ENCODE peak calls at places on chromosomes 7 and 10, in ten cellular contexts. One of them, this sample, is unnamed.

GRCh38 chr10:125606406-125606805 is 76.6 kb downstream of the TEX36 start:
- DNase-seq in stomach: no peak
- DNase-seq in cardiac fibroblast: no peak
- DNase-seq in GM06990: no peak
- DNase-seq in AG09309: no peak
- DNase-seq in neural crest cell: no peak
- DNase-seq in nephron progenitor cell: no peak
- DNase-seq in lower leg skin: no peak
- DNase-seq in pancreas: no peak
- DNase-seq in fibroblast of pulmonary artery: peak
- DNase-seq in this sample: no peak

GRCh38 chr10:99394761-99395386 is 35.5 kb downstream of the GOT1 start:
- DNase-seq in stomach: no peak
- DNase-seq in cardiac fibroblast: no peak
- DNase-seq in GM06990: no peak
- DNase-seq in AG09309: no peak
- DNase-seq in neural crest cell: no peak
- DNase-seq in nephron progenitor cell: no peak
- DNase-seq in lower leg skin: no peak
- DNase-seq in pancreas: no peak
- DNase-seq in fibroblast of pulmonary artery: no peak
- DNase-seq in this sample: no peak

GRCh38 chr7:150983893-150984368 is 5.8 kb upstream of the KCNH2 start:
- DNase-seq in stomach: no peak
- DNase-seq in cardiac fibroblast: peak
- DNase-seq in GM06990: no peak
- DNase-seq in AG09309: no peak
- DNase-seq in neural crest cell: no peak
- DNase-seq in nephron progenitor cell: peak
- DNase-seq in lower leg skin: no peak
- DNase-seq in pancreas: no peak
- DNase-seq in fibroblast of pulmonary artery: peak
- DNase-seq in this sample: peak

GRCh38 chr10:57973451-57973850 is 294.2 kb downstream of the IPMK start:
- DNase-seq in stomach: no peak
- DNase-seq in cardiac fibroblast: no peak
- DNase-seq in GM06990: no peak
- DNase-seq in AG09309: no peak
- DNase-seq in neural crest cell: no peak
- DNase-seq in nephron progenitor cell: no peak
- DNase-seq in lower leg skin: no peak
- DNase-seq in pancreas: no peak
- DNase-seq in fibroblast of pulmonary artery: no peak
- DNase-seq in this sample: no peak

GRCh38 chr7:131383417-131383816 is 55.7 kb downstream of the MKLN1 start:
- DNase-seq in stomach: no peak
- DNase-seq in cardiac fibroblast: peak
- DNase-seq in GM06990: no peak
- DNase-seq in AG09309: peak
- DNase-seq in neural crest cell: no peak
- DNase-seq in nephron progenitor cell: no peak
- DNase-seq in lower leg skin: no peak
- DNase-seq in pancreas: no peak
- DNase-seq in fibroblast of pulmonary artery: peak
- DNase-seq in this sample: peak

GRCh38 chr7:134890246-134891240 is 95.8 kb upstream of the AGBL3 start:
- DNase-seq in stomach: no peak
- DNase-seq in cardiac fibroblast: peak
- DNase-seq in GM06990: no peak
- DNase-seq in AG09309: no peak
- DNase-seq in neural crest cell: no peak
- DNase-seq in nephron progenitor cell: no peak
- DNase-seq in lower leg skin: no peak
- DNase-seq in pancreas: no peak
- DNase-seq in fibroblast of pulmonary artery: peak
- DNase-seq in this sample: no peak

GRCh38 chr10:57743711-57744110 is 524.0 kb downstream of the IPMK start:
- DNase-seq in stomach: no peak
- DNase-seq in cardiac fibroblast: no peak
- DNase-seq in GM06990: no peak
- DNase-seq in AG09309: no peak
- DNase-seq in neural crest cell: no peak
- DNase-seq in nephron progenitor cell: no peak
- DNase-seq in lower leg skin: no peak
- DNase-seq in pancreas: no peak
- DNase-seq in fibroblast of pulmonary artery: no peak
- DNase-seq in this sample: no peak

GRCh38 chr7:40057292-40057691 is 77.1 kb downstream of the MPLKIP start:
- DNase-seq in stomach: no peak
- DNase-seq in cardiac fibroblast: peak
- DNase-seq in GM06990: no peak
- DNase-seq in AG09309: no peak
- DNase-seq in neural crest cell: no peak
- DNase-seq in nephron progenitor cell: no peak
- DNase-seq in lower leg skin: no peak
- DNase-seq in pancreas: no peak
- DNase-seq in fibroblast of pulmonary artery: peak
- DNase-seq in this sample: no peak

GRCh38 chr10:120459185-120459584 is 2.2 kb downstream of the PLPP4 start:
- DNase-seq in stomach: no peak
- DNase-seq in cardiac fibroblast: no peak
- DNase-seq in GM06990: no peak
- DNase-seq in AG09309: no peak
- DNase-seq in neural crest cell: no peak
- DNase-seq in nephron progenitor cell: no peak
- DNase-seq in lower leg skin: no peak
- DNase-seq in pancreas: peak
- DNase-seq in fibroblast of pulmonary artery: no peak
- DNase-seq in this sample: no peak

GRCh38 chr10:75679546-75679945 is 248.1 kb downstream of the LRMDA start:
- DNase-seq in stomach: no peak
- DNase-seq in cardiac fibroblast: no peak
- DNase-seq in GM06990: no peak
- DNase-seq in AG09309: no peak
- DNase-seq in neural crest cell: no peak
- DNase-seq in nephron progenitor cell: no peak
- DNase-seq in lower leg skin: no peak
- DNase-seq in pancreas: no peak
- DNase-seq in fibroblast of pulmonary artery: no peak
- DNase-seq in this sample: no peak

GRCh38 chr7:139351027-139351426 is 8.7 kb upstream of the LUC7L2 start:
- DNase-seq in stomach: no peak
- DNase-seq in cardiac fibroblast: no peak
- DNase-seq in GM06990: no peak
- DNase-seq in AG09309: no peak
- DNase-seq in neural crest cell: no peak
- DNase-seq in nephron progenitor cell: no peak
- DNase-seq in lower leg skin: no peak
- DNase-seq in pancreas: no peak
- DNase-seq in fibroblast of pulmonary artery: no peak
- DNase-seq in this sample: no peak

GRCh38 chr10:116195583-116195982 is 77.4 kb downstream of the GFRA1 start:
- DNase-seq in stomach: no peak
- DNase-seq in cardiac fibroblast: no peak
- DNase-seq in GM06990: no peak
- DNase-seq in AG09309: no peak
- DNase-seq in neural crest cell: no peak
- DNase-seq in nephron progenitor cell: no peak
- DNase-seq in lower leg skin: no peak
- DNase-seq in pancreas: no peak
- DNase-seq in fibroblast of pulmonary artery: no peak
- DNase-seq in this sample: no peak

DNA sequence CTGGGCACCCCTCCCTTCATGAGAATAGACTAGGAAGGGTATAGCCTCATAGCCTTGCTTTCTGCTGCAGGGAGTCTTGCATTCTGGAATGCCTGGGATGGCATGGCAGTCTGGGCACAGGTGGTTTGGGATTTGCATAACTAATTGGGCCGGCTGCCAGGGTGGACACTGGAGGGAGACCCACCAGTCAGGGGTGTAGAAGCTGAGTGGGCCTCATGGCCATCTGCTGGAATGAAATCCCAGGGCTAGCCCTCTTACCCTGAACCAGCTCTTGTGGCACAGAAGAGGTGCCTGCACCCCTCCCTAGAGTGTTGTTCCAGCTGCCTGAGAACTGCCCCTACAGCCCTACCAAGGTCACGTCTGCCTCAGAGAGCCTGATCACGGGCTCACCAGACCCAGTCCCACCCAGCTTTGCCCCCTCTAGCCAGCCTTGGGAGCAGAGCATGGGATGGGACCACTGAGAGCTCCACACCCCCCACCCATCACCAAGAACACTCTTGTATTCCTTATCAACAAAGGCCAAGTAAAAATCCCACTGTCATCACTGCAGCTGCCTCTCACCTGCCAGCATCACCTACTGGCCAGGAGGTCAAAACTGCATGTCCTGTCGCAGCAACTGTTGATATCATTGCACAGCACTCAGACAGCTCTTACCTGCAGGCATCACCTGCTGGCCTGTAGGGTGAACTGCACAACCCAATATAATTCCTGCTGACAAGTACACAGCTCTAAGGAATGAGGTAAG is 148.9 kb downstream of the ZEB1 start:
- DNase-seq in stomach: peak
- DNase-seq in cardiac fibroblast: peak
- DNase-seq in GM06990: no peak
- DNase-seq in AG09309: no peak
- DNase-seq in neural crest cell: no peak
- DNase-seq in nephron progenitor cell: no peak
- DNase-seq in lower leg skin: no peak
- DNase-seq in pancreas: peak
- DNase-seq in fibroblast of pulmonary artery: peak
- DNase-seq in this sample: peak
- TF ChIP-seq CTCF in stomach: no peak
- TF ChIP-seq CTCF in cardiac fibroblast: peak
- TF ChIP-seq CTCF in GM06990: peak
- TF ChIP-seq CTCF in AG09309: peak
- TF ChIP-seq CTCF in neural crest cell: peak
- TF ChIP-seq CTCF in nephron progenitor cell: no peak
- TF ChIP-seq CTCF in lower leg skin: no peak
- TF ChIP-seq CTCF in pancreas: no peak
- TF ChIP-seq CTCF in fibroblast of pulmonary artery: peak
- TF ChIP-seq CTCF in this sample: no peak

DNA sequence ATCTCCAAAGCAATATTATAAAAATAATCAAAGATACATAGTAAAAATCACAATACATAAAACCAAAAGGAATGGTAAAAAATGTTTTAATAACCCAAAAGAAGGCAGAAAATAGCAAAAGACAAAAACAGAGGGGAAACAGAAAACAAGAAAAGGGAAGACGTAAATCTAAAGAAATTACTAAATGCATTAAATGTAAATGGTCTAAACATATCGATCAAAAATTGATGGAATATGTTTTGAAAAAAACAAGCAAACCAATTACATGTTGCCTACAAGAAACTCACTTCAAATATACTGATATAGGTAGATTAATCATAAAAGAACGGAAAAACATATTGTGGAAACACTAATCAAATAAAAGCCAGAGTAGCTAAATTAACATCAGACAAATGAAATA is 369.1 kb downstream of the GRID1 start:
- DNase-seq in stomach: no peak
- DNase-seq in cardiac fibroblast: no peak
- DNase-seq in GM06990: no peak
- DNase-seq in AG09309: no peak
- DNase-seq in neural crest cell: no peak
- DNase-seq in nephron progenitor cell: no peak
- DNase-seq in lower leg skin: no peak
- DNase-seq in pancreas: no peak
- DNase-seq in fibroblast of pulmonary artery: no peak
- DNase-seq in this sample: no peak
- TF ChIP-seq CTCF in stomach: no peak
- TF ChIP-seq CTCF in cardiac fibroblast: no peak
- TF ChIP-seq CTCF in GM06990: no peak
- TF ChIP-seq CTCF in AG09309: no peak
- TF ChIP-seq CTCF in neural crest cell: no peak
- TF ChIP-seq CTCF in nephron progenitor cell: no peak
- TF ChIP-seq CTCF in lower leg skin: no peak
- TF ChIP-seq CTCF in pancreas: no peak
- TF ChIP-seq CTCF in fibroblast of pulmonary artery: no peak
- TF ChIP-seq CTCF in this sample: no peak

GRCh38 chr7:45484094-45484493 is 90.1 kb upstream of the ADCY1 start:
- DNase-seq in stomach: no peak
- DNase-seq in cardiac fibroblast: no peak
- DNase-seq in GM06990: no peak
- DNase-seq in AG09309: no peak
- DNase-seq in neural crest cell: no peak
- DNase-seq in nephron progenitor cell: no peak
- DNase-seq in lower leg skin: no peak
- DNase-seq in pancreas: no peak
- DNase-seq in fibroblast of pulmonary artery: no peak
- DNase-seq in this sample: no peak
- TF ChIP-seq CTCF in stomach: no peak
- TF ChIP-seq CTCF in cardiac fibroblast: no peak
- TF ChIP-seq CTCF in GM06990: no peak
- TF ChIP-seq CTCF in AG09309: no peak
- TF ChIP-seq CTCF in neural crest cell: no peak
- TF ChIP-seq CTCF in nephron progenitor cell: no peak
- TF ChIP-seq CTCF in lower leg skin: no peak
- TF ChIP-seq CTCF in pancreas: no peak
- TF ChIP-seq CTCF in fibroblast of pulmonary artery: no peak
- TF ChIP-seq CTCF in this sample: no peak

GRCh38 chr7:158495780-158496179 is 91.8 kb downstream of the PTPRN2 start:
- DNase-seq in stomach: peak
- DNase-seq in cardiac fibroblast: peak
- DNase-seq in GM06990: no peak
- DNase-seq in AG09309: no peak
- DNase-seq in neural crest cell: peak
- DNase-seq in nephron progenitor cell: peak
- DNase-seq in lower leg skin: no peak
- DNase-seq in pancreas: no peak
- DNase-seq in fibroblast of pulmonary artery: no peak
- DNase-seq in this sample: peak

GRCh38 chr7:158495256-158495655 is 92.4 kb downstream of the PTPRN2 start:
- DNase-seq in stomach: no peak
- DNase-seq in cardiac fibroblast: no peak
- DNase-seq in GM06990: no peak
- DNase-seq in AG09309: no peak
- DNase-seq in neural crest cell: no peak
- DNase-seq in nephron progenitor cell: no peak
- DNase-seq in lower leg skin: no peak
- DNase-seq in pancreas: no peak
- DNase-seq in fibroblast of pulmonary artery: no peak
- DNase-seq in this sample: no peak

GRCh38 chr7:158494643-158495042 is 93.0 kb downstream of the PTPRN2 start:
- DNase-seq in stomach: no peak
- DNase-seq in cardiac fibroblast: no peak
- DNase-seq in GM06990: no peak
- DNase-seq in AG09309: no peak
- DNase-seq in neural crest cell: no peak
- DNase-seq in nephron progenitor cell: no peak
- DNase-seq in lower leg skin: no peak
- DNase-seq in pancreas: no peak
- DNase-seq in fibroblast of pulmonary artery: no peak
- DNase-seq in this sample: no peak

GRCh38 chr7:158498443-158499108 is 89.0 kb downstream of the PTPRN2 start:
- DNase-seq in stomach: no peak
- DNase-seq in cardiac fibroblast: no peak
- DNase-seq in GM06990: no peak
- DNase-seq in AG09309: no peak
- DNase-seq in neural crest cell: no peak
- DNase-seq in nephron progenitor cell: no peak
- DNase-seq in lower leg skin: no peak
- DNase-seq in pancreas: no peak
- DNase-seq in fibroblast of pulmonary artery: no peak
- DNase-seq in this sample: no peak

GRCh38 chr7:158497627-158498026 is 90.0 kb downstream of the PTPRN2 start:
- DNase-seq in stomach: no peak
- DNase-seq in cardiac fibroblast: no peak
- DNase-seq in GM06990: no peak
- DNase-seq in AG09309: no peak
- DNase-seq in neural crest cell: no peak
- DNase-seq in nephron progenitor cell: no peak
- DNase-seq in lower leg skin: no peak
- DNase-seq in pancreas: no peak
- DNase-seq in fibroblast of pulmonary artery: no peak
- DNase-seq in this sample: no peak
- TF ChIP-seq CTCF in stomach: no peak
- TF ChIP-seq CTCF in cardiac fibroblast: no peak
- TF ChIP-seq CTCF in GM06990: no peak
- TF ChIP-seq CTCF in AG09309: no peak
- TF ChIP-seq CTCF in neural crest cell: no peak
- TF ChIP-seq CTCF in nephron progenitor cell: no peak
- TF ChIP-seq CTCF in lower leg skin: no peak
- TF ChIP-seq CTCF in pancreas: no peak
- TF ChIP-seq CTCF in fibroblast of pulmonary artery: no peak
- TF ChIP-seq CTCF in this sample: no peak